ENCODE peak calls at places on chromosomes 7 and 10, in six cellular contexts. F is BE2C, Q is kidney, J is colonic mucosa, V is thyroid gland, U is SJCRH30. K is an unnamed sample.
A peak's percentile ranks its signal among the peaks of the same experiment; 100 is the strongest.

GRCh38 chr10:97564776-97565175 is 7.8 kb upstream of the ANKRD2 start:
- DNase-seq in F (no peak), Q (no peak), J (no peak), V (no peak), U (no peak), K (no peak)

GRCh38 chr7:57274535-57275283 is 142.5 kb upstream of the ZNF479 start:
- DNase-seq in F (no peak), Q (no peak), J (no peak), V (no peak), U (no peak), K (no peak)

GRCh38 chr10:43678654-43679053 is 30.0 kb upstream of the ZNF32 start:
- DNase-seq in F (no peak), Q (no peak), J (no peak), V (no peak), U (no peak), K (no peak)

GRCh38 chr10:58237014-58237830 is 30.5 kb downstream of the IPMK start:
- DNase-seq in F (no peak), Q (no peak), J (no peak), V (no peak), U (no peak), K (no peak)

GRCh38 chr7:74527842-74528241 is 74.1 kb downstream of the GTF2IRD1 start:
- DNase-seq in F (no peak), Q (no peak), J (peak; percentile 90), V (peak; percentile 63), U (no peak), K (no peak)

GRCh38 chr7:24390376-24391157 is 106.6 kb downstream of the NPY start:
- DNase-seq in F (no peak), Q (no peak), J (no peak), V (no peak), U (no peak), K (no peak)

GRCh38 chr10:127928021-127928806 is 21.3 kb downstream of the PTPRE start:
- DNase-seq in F (no peak), Q (no peak), J (no peak), V (no peak), U (no peak), K (no peak)

GRCh38 chr10:121088524-121088923 is 237.4 kb downstream of the WDR11 start:
- DNase-seq in F (peak; percentile 46), Q (no peak), J (no peak), V (peak; percentile 40), U (peak; percentile 80), K (no peak)

GRCh38 chr7:141950796-141951195 is 4.0 kb upstream of the CLEC5A start:
- DNase-seq in F (no peak), Q (no peak), J (no peak), V (no peak), U (no peak), K (no peak)

GRCh38 chr10:42491001-42491592 is 147.3 kb downstream of the ZNF33B start:
- DNase-seq in F (no peak), Q (no peak), J (no peak), V (no peak), U (no peak), K (no peak)

GRCh38 chr10:86662186-86663045 is 5.9 kb upstream of the LDB3 start:
- DNase-seq in F (no peak), Q (peak; percentile 43), J (no peak), V (no peak), U (no peak), K (no peak)

GRCh38 chr7:138625849-138626230 is 75.3 kb downstream of the SVOPL start:
- DNase-seq in F (no peak), Q (no peak), J (no peak), V (peak; percentile 24), U (no peak), K (no peak)

GRCh38 chr7:159117366-159118219 is 27.1 kb downstream of the VIPR2 start:
- DNase-seq in F (no peak), Q (peak; percentile 29), J (no peak), V (no peak), U (no peak), K (no peak)

GRCh38 chr7:44967571-44968446 is 11.0 kb downstream of the MYO1G start:
- DNase-seq in F (peak; percentile 76), Q (peak; percentile 68), J (no peak), V (peak; percentile 67), U (no peak), K (no peak)

GRCh38 chr7:2851499-2851898 is 7.4 kb upstream of the GNA12 start:
- DNase-seq in F (no peak), Q (no peak), J (no peak), V (no peak), U (no peak), K (no peak)

GRCh38 chr7:4783292-4783652 is 7.8 kb downstream of the AP5Z1 start:
- DNase-seq in F (no peak), Q (no peak), J (no peak), V (no peak), U (no peak), K (no peak)

GRCh38 chr7:234712-235553 is 42.6 kb downstream of the FAM20C start:
- DNase-seq in F (no peak), Q (peak; percentile 87), J (peak; percentile 49), V (peak; percentile 74), U (peak; percentile 21), K (no peak)

GRCh38 chr7:105336009-105336408 is 52.7 kb downstream of the SRPK2 start:
- DNase-seq in F (no peak), Q (no peak), J (no peak), V (no peak), U (no peak), K (peak; percentile 10)

GRCh38 chr7:34751725-34752643 is 94.0 kb downstream of the NPSR1 start:
- DNase-seq in F (no peak), Q (no peak), J (no peak), V (no peak), U (no peak), K (no peak)

GRCh38 chr7:136086712-136087111 is 109.6 kb upstream of the MTPN start:
- DNase-seq in F (peak; percentile 46), Q (no peak), J (no peak), V (peak; percentile 58), U (peak; percentile 71), K (peak; percentile 44)

GRCh38 chr10:75397571-75397921 is 4.0 kb downstream of the ZNF503 start:
- DNase-seq in F (no peak), Q (peak; percentile 34), J (no peak), V (no peak), U (no peak), K (no peak)

GRCh38 chr10:88288621-88289059 is 294.5 kb downstream of the RNLS start:
- DNase-seq in F (peak; percentile 38), Q (no peak), J (no peak), V (no peak), U (no peak), K (peak; percentile 62)

GRCh38 chr10:54368984-54369383 is 432.0 kb downstream of the PCDH15 start:
- DNase-seq in F (no peak), Q (no peak), J (no peak), V (no peak), U (no peak), K (no peak)

GRCh38 chr10:61836888-61837747 is 64.4 kb upstream of the ARID5B start:
- DNase-seq in F (no peak), Q (no peak), J (no peak), V (no peak), U (peak; percentile 28), K (no peak)

GRCh38 chr7:121385056-121385799 is 10.9 kb downstream of the FAM3C start:
- DNase-seq in F (no peak), Q (no peak), J (no peak), V (no peak), U (no peak), K (no peak)

GRCh38 chr7:27112960-27113949 is 10.8 kb upstream of the HOXA2 start:
- DNase-seq in F (no peak), Q (peak; percentile 95), J (peak; percentile 86), V (no peak), U (peak; percentile 83), K (no peak)

GRCh38 chr7:99036531-99037175 is 107.3 kb downstream of the SMURF1 start:
- DNase-seq in F (peak; percentile 49), Q (no peak), J (no peak), V (no peak), U (peak; percentile 33), K (peak; percentile 16)

GRCh38 chr7:117172283-117172682 is 150.6 kb downstream of the WNT2 start:
- DNase-seq in F (no peak), Q (no peak), J (no peak), V (no peak), U (no peak), K (no peak)

GRCh38 chr7:47786557-47787248 is 161.6 kb downstream of the PKD1L1 start:
- DNase-seq in F (peak; percentile 20), Q (peak; percentile 95), J (peak; percentile 22), V (peak; percentile 15), U (peak; percentile 93), K (no peak)
- H3K4me1 ChIP-seq in F (no peaks in the 10 kb centered on the region), Q (no peaks in the 10 kb centered on the region), J (no peaks in the 10 kb centered on the region), V (no peaks in the 10 kb centered on the region), U (peaks cover 52% of the 10 kb centered on the region), K (no peaks in the 10 kb centered on the region)

DNA sequence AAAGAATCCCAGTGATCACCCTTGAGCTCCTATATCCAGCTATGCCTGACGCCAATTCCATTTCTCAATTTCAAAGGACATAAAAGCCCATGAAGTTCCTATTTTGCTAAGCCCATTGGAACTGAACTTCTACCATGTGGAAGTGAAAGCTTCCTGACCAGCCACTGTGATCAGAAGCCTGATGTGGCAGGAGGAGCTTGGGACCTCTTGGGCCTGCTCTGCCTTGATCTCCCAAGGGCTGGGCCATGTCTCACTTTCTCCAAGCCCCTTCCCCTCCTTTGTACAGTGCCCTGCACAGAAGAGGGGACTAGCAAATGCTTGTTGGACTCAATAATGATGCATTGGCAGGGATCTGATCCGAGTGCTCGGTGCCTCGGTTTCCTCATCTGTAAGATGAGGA is 52.7 kb downstream of the PRLHR start:
- DNase-seq in F (no peak), Q (no peak), J (no peak), V (no peak), U (no peak), K (no peak)
- H3K4me1 ChIP-seq in F (no peaks in the 10 kb centered on the region), Q (no peaks in the 10 kb centered on the region), J (no peaks in the 10 kb centered on the region), V (no peaks in the 10 kb centered on the region), U (no peaks in the 10 kb centered on the region), K (no peaks in the 10 kb centered on the region)

DNA sequence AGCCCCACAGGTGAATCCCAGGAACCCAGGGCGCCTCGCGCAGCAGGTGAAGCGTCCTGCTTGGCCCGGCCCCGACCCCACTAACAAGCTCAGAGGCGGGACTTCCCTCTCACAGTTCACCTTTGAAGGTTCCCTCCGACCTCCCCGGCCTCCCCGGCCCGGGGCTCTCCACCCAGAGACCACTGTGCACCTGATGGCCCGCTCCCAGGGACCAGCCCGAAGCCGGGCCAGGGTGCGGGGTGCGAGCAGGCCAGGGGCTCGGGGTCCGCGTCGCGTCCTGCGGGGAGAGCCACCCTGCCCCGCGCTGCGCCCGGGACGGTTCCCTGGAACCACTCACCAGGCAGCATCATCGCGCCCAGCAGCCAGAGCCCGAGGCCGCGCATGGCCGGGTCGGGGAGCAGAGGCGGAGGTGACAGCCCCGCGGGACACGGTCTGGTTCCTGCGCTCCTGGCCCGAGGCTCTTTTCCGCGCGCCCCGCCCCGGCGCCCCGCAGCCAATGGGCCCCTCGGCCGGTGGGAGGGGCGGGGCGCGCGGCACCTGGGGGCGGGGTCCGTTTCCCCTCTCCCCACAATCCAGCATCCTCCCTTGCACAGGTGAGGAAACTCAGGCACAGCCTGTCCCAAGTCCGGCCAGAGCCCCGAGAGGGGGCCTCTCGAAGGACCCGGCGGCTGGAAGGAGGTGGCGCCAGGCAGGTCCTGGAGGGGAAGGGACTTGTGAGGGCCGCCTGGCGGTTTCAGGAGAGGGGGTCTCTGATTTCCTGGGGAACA is at the start of gene ADAM8:
- DNase-seq in F (peak; percentile 54), Q (peak; percentile 84), J (no peak), V (peak; percentile 74), U (no peak), K (peak; percentile 57)
- H3K4me1 ChIP-seq in F (peaks cover 3% of the 10 kb centered on the region), Q (no peaks in the 10 kb centered on the region), J (peaks cover 4% of the 10 kb centered on the region), V (peaks cover 6% of the 10 kb centered on the region), U (no peaks in the 10 kb centered on the region), K (peaks cover 47% of the 10 kb centered on the region)

GRCh38 chr7:95545666-95546065 is 50.6 kb downstream of the PDK4 start:
- DNase-seq in F (no peak), Q (no peak), J (no peak), V (no peak), U (no peak), K (no peak)
- H3K4me1 ChIP-seq in F (no peaks in the 10 kb centered on the region), Q (peaks cover 26% of the 10 kb centered on the region), J (no peaks in the 10 kb centered on the region), V (peaks cover 45% of the 10 kb centered on the region), U (peaks cover 13% of the 10 kb centered on the region), K (no peaks in the 10 kb centered on the region)